ENCODE peak calls at places on chromosome 4, in ten cellular contexts. D is stomach, B is lower leg skin, R is astrocyte of the spinal cord, Q is NB4, H is kidney epithelial cell, A is A549, O is fibroblast of lung, S is Peyer's patch, I is AG04450. F is an unnamed sample.

GRCh38 chr4:188428935-188429334 is 289.7 kb downstream of the TRIML1 start:
- DNase-seq in H (peak), R (no peak), O (no peak), Q (no peak), D (no peak), I (no peak), B (no peak), A (peak), S (no peak), F (no peak)

GRCh38 chr4:2364654-2365053 is 53.8 kb downstream of the ZFYVE28 start:
- DNase-seq in H (no peak), O (peak), B (no peak), Q (no peak), D (peak), R (peak), I (no peak), A (no peak), S (peak), F (peak)

GRCh38 chr4:1998296-1998695 is 10.5 kb downstream of the NELFA start:
- DNase-seq in Q (no peak), D (no peak), O (no peak), A (no peak), B (no peak), H (peak), R (no peak), I (no peak), S (no peak), F (no peak)

GRCh38 chr4:87093443-87094123 is 126.8 kb downstream of the KLHL8 start:
- DNase-seq in S (peak), B (no peak), Q (peak), D (no peak), A (peak), H (no peak), R (peak), O (peak), I (no peak), F (peak)

GRCh38 chr4:8343967-8344331 is 74.4 kb downstream of the HTRA3 start:
- DNase-seq in B (no peak), Q (no peak), O (no peak), A (no peak), D (peak), H (no peak), R (no peak), S (no peak), I (no peak), F (no peak)

GRCh38 chr4:89640620-89641366 is 196.2 kb downstream of the SNCA start:
- DNase-seq in A (peak), O (peak), B (no peak), I (peak), Q (peak), S (peak), H (peak), D (no peak), R (peak), F (peak)

GRCh38 chr4:56696056-56696455 is 15.0 kb upstream of the HOPX start:
- DNase-seq in R (no peak), H (no peak), D (no peak), Q (no peak), O (no peak), S (no peak), B (no peak), A (no peak), I (no peak), F (no peak)

GRCh38 chr4:59848457-59848856 is 1351.7 kb upstream of the ADGRL3 start:
- DNase-seq in B (no peak), Q (no peak), R (no peak), O (no peak), H (no peak), I (no peak), A (no peak), S (no peak), D (no peak), F (no peak)

GRCh38 chr4:111323496-111323895 is 700.6 kb upstream of the PITX2 start:
- DNase-seq in O (peak), B (no peak), D (no peak), S (no peak), H (peak), A (no peak), I (peak), Q (no peak), R (peak), F (peak)

GRCh38 chr4:40506066-40506465 is 123.6 kb downstream of the RBM47 start:
- DNase-seq in S (no peak), H (no peak), O (no peak), Q (no peak), D (no peak), A (no peak), R (no peak), B (no peak), I (no peak), F (no peak)

GRCh38 chr4:173410106-173410505 is 11.2 kb upstream of the SCRG1 start:
- DNase-seq in B (no peak), Q (peak), R (no peak), A (no peak), I (no peak), D (no peak), H (no peak), O (no peak), S (no peak), F (no peak)

GRCh38 chr4:26804451-26804850 is 56.2 kb upstream of the STIM2 start:
- DNase-seq in O (no peak), I (no peak), A (no peak), H (no peak), D (no peak), Q (no peak), B (no peak), R (no peak), S (no peak), F (no peak)

GRCh38 chr4:69092190-69092589 is 4.1 kb upstream of the UGT2B7 start:
- DNase-seq in O (peak), D (no peak), R (peak), Q (peak), S (no peak), B (no peak), A (no peak), I (peak), H (peak), F (peak)

GRCh38 chr4:101355767-101356702 is 8.7 kb upstream of the PPP3CA start:
- DNase-seq in D (no peak), Q (peak), B (no peak), A (peak), O (peak), R (peak), I (peak), H (no peak), S (no peak), F (peak)

GRCh38 chr4:67735325-67735724 is 18.9 kb downstream of the GNRHR start:
- DNase-seq in R (no peak), S (no peak), B (no peak), O (no peak), H (no peak), D (no peak), Q (no peak), I (no peak), A (no peak), F (no peak)

GRCh38 chr4:37977471-37978452 is 17.6 kb downstream of the PTTG2 start:
- DNase-seq in H (no peak), S (peak), B (peak), O (peak), D (peak), I (no peak), R (peak), A (peak), Q (peak), F (peak)

GRCh38 chr4:37978509-37978908 is 18.3 kb downstream of the PTTG2 start:
- DNase-seq in R (no peak), B (no peak), D (no peak), A (no peak), H (no peak), I (no peak), Q (no peak), S (no peak), O (no peak), F (no peak)

GRCh38 chr4:37973481-37973880 is 13.3 kb downstream of the PTTG2 start:
- DNase-seq in O (no peak), H (no peak), S (no peak), Q (no peak), A (no peak), D (no peak), B (no peak), R (no peak), I (no peak), F (no peak)

GRCh38 chr4:37976513-37976912 is 16.3 kb downstream of the PTTG2 start:
- DNase-seq in O (peak), R (peak), Q (no peak), H (no peak), D (no peak), I (no peak), A (no peak), B (no peak), S (no peak), F (no peak)

DNA sequence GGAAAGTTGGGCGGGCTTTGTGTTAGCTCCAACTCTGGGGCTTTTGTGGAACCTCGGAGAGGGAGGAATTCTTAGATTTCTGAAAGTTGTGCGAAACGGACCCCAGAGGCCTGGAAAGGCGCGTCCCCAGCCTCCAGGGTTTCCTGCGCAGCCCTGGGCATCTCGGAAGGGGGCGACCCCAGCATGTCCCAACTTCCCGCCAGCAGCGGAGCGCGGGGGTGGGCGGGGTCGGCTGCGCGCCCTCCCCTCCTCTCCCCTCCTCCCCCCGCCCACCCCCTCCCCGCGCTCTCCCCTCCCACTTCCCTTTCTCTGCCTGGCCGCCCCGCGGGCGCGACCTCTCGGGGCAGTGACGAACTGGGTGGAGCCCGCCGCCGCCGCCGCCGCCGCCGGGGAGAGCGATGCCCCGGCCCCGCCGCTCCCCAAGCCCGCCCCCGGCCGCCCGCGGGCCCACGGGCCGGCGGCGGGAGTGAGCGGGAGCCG is 16.8 kb downstream of the PTTG2 start:
- DNase-seq in R (peak), D (peak), A (peak), O (peak), Q (peak), B (peak), I (no peak), S (peak), H (no peak), F (peak)
- TF ChIP-seq CTCF in R (no peak), D (no peak), A (no peak), O (no peak), Q (no peak), B (no peak), I (no peak), S (no peak), H (no peak), F (no peak)

DNA sequence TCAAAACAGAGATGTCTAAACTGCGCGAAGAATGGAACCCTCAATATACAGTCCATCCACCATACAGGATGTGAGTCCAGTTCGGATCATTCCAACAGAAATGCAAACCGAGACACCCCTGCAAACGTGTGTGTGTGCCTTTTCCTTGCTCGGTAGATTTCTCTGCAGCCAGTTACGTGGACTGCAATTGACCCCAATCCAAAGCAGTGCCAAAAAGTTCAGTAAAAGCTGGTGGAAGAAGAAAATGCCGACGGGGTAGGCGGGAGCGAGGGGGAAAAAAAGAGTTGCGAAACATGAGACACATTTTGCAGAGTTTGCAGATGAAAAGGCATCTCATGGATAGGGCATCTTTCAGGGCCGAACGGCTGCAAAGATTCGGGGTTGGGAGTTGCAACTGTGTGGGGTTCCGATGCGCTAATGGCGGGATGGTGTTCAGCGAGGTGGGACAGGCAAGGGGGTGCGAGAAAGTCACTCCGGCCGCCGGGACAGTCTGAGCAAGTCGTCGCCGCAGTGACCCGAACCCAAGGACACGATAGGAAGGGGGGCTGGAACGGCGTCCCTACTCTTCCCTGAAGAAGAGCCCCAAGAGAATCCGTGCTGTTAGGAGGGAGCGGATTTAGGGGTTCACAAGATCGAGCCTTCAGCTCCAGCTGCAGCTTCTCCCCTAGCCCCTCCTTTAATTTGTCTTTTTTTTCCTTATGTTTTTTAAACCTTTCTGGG is 3.8 kb downstream of the PHOX2B start:
- DNase-seq in Q (no peak), B (no peak), O (no peak), H (no peak), A (no peak), R (no peak), S (no peak), D (no peak), I (no peak), F (no peak)
- H3K4me3 ChIP-seq in Q (no peak), B (no peak), O (no peak), H (no peak), A (no peak), R (no peak), S (no peak), D (no peak), I (no peak), F (no peak)

DNA sequence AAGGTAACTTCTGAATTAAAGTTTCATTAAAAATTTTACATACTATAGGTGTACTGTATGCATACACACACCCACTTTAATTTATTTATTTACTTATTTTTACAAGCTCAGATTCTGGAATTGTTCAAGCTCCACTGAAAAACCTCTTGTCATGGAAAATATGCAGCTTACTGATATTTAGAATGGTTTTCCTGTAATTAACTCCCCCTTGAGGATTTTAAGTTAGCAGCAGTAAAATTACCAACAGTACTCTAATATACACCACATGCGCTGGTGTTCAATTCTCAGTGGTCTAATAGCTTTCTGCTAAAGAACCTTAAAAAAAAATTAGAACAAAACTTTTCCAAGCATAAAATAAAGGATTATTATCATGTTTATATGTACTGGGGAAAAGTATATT is 12.0 kb downstream of the MAB21L2 start:
- DNase-seq in I (no peak), D (no peak), Q (no peak), B (no peak), S (no peak), H (no peak), O (peak), A (no peak), R (no peak), F (peak)
- TF ChIP-seq CTCF in I (peak), D (no peak), Q (no peak), B (no peak), S (no peak), H (no peak), O (peak), A (peak), R (peak), F (peak)

GRCh38 chr4:185805979-185806378 is 6.0 kb downstream of the SORBS2 start:
- DNase-seq in B (no peak), H (no peak), R (no peak), A (no peak), O (no peak), S (no peak), Q (no peak), I (no peak), D (no peak), F (no peak)

GRCh38 chr4:185813133-185813532 is 1.1 kb upstream of the SORBS2 start:
- DNase-seq in I (no peak), H (no peak), R (no peak), O (no peak), D (no peak), B (no peak), Q (no peak), S (no peak), A (no peak), F (no peak)

GRCh38 chr4:185811509-185812364 is at the start of gene SORBS2:
- DNase-seq in Q (no peak), H (peak), I (no peak), S (peak), D (peak), A (no peak), R (peak), B (no peak), O (peak), F (peak)

GRCh38 chr4:185809517-185810071 is 2.4 kb downstream of the SORBS2 start:
- DNase-seq in Q (no peak), A (no peak), O (no peak), D (no peak), S (no peak), I (no peak), H (no peak), R (no peak), B (no peak), F (no peak)

DNA sequence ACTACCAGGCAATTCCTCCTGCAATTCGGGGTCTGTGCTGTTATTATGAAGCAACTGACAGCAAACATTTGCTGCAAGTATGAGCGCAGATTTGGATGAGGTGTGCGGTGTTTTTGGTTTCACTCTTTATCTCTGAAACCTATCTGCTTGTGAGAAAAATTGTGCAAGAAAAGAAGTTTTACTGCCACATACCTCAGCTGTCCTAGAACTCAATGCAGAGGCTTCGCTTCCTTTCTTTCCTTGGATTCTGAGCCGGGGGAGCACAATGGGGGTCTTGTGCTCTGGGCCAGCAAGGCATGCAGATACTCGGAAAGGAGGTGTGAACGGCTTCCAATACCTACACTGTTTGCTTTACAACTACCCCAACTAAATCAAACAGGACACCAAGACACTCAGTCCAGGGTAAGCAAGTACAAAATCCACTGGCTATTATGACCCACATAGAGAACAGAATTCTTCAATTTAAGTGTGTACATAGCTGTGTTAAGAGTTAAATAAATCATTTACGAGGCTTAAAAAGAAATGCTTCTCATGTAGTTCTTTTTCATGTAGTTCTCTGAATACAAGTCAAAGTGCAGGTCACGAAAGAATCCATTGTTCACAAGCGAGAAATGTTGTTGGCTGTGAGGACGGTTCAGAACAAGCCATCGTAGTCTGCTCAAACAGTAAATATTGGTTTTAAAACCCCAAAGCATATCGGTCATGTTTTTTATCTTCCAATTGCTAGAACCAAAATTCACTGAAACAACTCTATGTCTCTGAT is 1.1 kb downstream of the SORBS2 start:
- DNase-seq in B (no peak), Q (no peak), H (no peak), D (no peak), O (no peak), R (no peak), A (no peak), I (no peak), S (no peak), F (no peak)
- H3K4me3 ChIP-seq in B (no peak), Q (no peak), H (peak), D (peak), O (peak), R (peak), A (no peak), I (no peak), S (peak), F (no peak)

GRCh38 chr4:181938641-181939040 is 304.6 kb upstream of the TENM3 start:
- DNase-seq in B (no peak), H (no peak), R (no peak), I (no peak), Q (no peak), O (no peak), D (no peak), A (no peak), S (no peak), F (no peak)

GRCh38 chr4:181944527-181944926 is 298.7 kb upstream of the TENM3 start:
- DNase-seq in H (no peak), A (no peak), Q (no peak), O (no peak), B (no peak), S (no peak), R (no peak), I (no peak), D (no peak), F (no peak)

GRCh38 chr4:181933471-181933870 is 309.7 kb upstream of the TENM3 start:
- DNase-seq in A (no peak), R (no peak), B (no peak), Q (no peak), O (no peak), H (no peak), S (no peak), D (no peak), I (no peak), F (no peak)

DNA sequence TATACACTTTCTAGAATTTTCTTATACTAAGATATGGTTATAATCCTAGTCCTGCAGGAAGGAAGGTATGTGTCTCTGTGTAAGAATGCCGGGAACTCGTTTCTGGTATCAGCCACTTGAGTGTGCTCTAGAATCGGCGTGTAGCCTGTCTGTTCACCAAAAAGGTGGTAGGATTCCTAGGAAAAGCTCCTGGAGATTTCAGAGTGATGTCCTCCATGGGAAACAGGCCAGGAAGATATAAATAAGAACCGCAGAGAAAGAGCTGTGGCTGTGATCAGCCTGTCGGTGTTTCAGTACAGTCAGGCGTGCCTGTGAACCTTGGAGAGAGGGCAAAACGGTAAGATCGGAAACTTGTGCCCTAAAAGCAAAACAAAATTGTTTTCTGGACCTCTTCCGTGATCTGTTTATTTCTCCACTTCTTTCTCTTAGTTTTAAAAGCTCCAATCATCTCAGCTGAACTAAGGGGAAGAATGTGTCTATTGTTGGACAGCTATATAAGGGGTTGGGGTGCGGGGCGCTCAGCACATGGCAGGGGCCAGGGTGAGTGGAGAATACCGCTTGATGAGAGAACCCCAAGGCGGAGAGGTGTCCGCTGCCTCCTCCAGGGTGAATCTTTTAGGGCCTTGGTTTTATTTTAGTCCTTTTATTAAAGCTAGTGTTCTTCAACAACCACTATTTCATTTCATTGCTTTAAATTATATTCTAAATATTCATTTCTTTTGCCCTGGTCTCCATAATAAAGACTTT is 303.8 kb upstream of the TENM3 start:
- DNase-seq in D (no peak), O (peak), Q (no peak), R (peak), H (no peak), A (no peak), I (no peak), S (no peak), B (no peak), F (no peak)
- TF ChIP-seq CTCF in D (no peak), O (no peak), Q (no peak), R (peak), H (no peak), A (no peak), I (no peak), S (no peak), B (no peak), F (no peak)

GRCh38 chr4:47926667-47927258 is 12.4 kb upstream of the NFXL1 start:
- DNase-seq in Q (peak), B (no peak), S (peak), D (peak), I (no peak), H (no peak), A (peak), R (peak), O (peak), F (peak)
- H3K4me3 ChIP-seq in Q (no peak), B (no peak), S (peak), D (peak), I (no peak), H (peak), A (no peak), R (no peak), O (no peak), F (no peak)